ENCODE peak calls at places on chromosomes 16 and 17, in ten cellular contexts. Q is lower lobe of right lung; C is lower leg skin; U is prostate gland; Y is upper lobe of right lung; W is CD8-positive, alpha-beta memory T cell; A is iPS DF 6.9; H is HepG2; J is dorsolateral prefrontal cortex; M is cardiac fibroblast. I is an unnamed sample.

GRCh38 chr16:48971571-48972071 is 310.0 kb downstream of the CBLN1 start:
- DNase-seq in Y (no peak), C (peak; percentile 80), A (no peak), W (no peak), J (no peak), U (no peak), H (no peak), M (no peak), Q (no peak), I (no peak)

GRCh38 chr16:48955791-48956190 is 325.8 kb downstream of the CBLN1 start:
- DNase-seq in M (no peak), Y (no peak), C (no peak), H (no peak), W (no peak), Q (no peak), J (no peak), A (no peak), U (no peak), I (no peak)

GRCh38 chr16:16150117-16150877 is 73.0 kb downstream of the ABCC6 start:
- DNase-seq in H (no peak), A (no peak), U (peak; percentile 18), W (no peak), C (no peak), J (peak; percentile 76), Q (no peak), Y (no peak), M (peak; percentile 92), I (peak; percentile 46)

GRCh38 chr16:1645914-1646525 is 32.1 kb upstream of the JPT2 start:
- DNase-seq in H (peak; percentile 15), C (no peak), Q (no peak), M (no peak), A (no peak), Y (no peak), J (no peak), U (peak; percentile 77), W (no peak), I (no peak)

GRCh38 chr16:86609115-86609514 is 30.8 kb downstream of the FOXL1 start:
- DNase-seq in M (peak; percentile 79), Q (no peak), W (no peak), A (no peak), J (no peak), H (no peak), Y (no peak), C (peak; percentile 18), U (no peak), I (peak; percentile 86)

GRCh38 chr17:14389656-14390055 is 88.8 kb downstream of the HS3ST3B1 start:
- DNase-seq in Y (no peak), U (no peak), C (no peak), H (no peak), A (no peak), Q (no peak), J (no peak), M (no peak), W (no peak), I (no peak)

GRCh38 chr16:10428433-10429168 is 42.7 kb downstream of the ATF7IP2 start:
- DNase-seq in M (no peak), H (no peak), A (no peak), J (no peak), C (no peak), Y (no peak), Q (no peak), U (no peak), W (no peak), I (no peak)

GRCh38 chr16:65487231-65487630 is 365.4 kb upstream of the CDH11 start:
- DNase-seq in U (no peak), H (no peak), Y (no peak), Q (no peak), W (no peak), C (no peak), A (no peak), J (no peak), M (no peak), I (no peak)

GRCh38 chr17:30360396-30360795 is 18.3 kb upstream of the CPD start:
- DNase-seq in Y (no peak), A (no peak), Q (no peak), U (no peak), C (no peak), J (no peak), W (no peak), M (no peak), H (no peak), I (no peak)

GRCh38 chr17:32609085-32609484 is 122.3 kb downstream of the CDK5R1 start:
- DNase-seq in W (peak; percentile 70), J (no peak), C (no peak), A (no peak), Q (peak; percentile 68), H (peak; percentile 6), U (peak; percentile 59), Y (peak; percentile 72), M (no peak), I (no peak)

GRCh38 chr16:85430523-85431381 is 182.4 kb upstream of the GSE1 start:
- DNase-seq in C (no peak), J (peak; percentile 17), W (no peak), U (no peak), H (no peak), Y (peak; percentile 65), A (no peak), M (no peak), Q (peak; percentile 48), I (no peak)

GRCh38 chr16:81647527-81647926 is 131.6 kb upstream of the PLCG2 start:
- DNase-seq in A (no peak), J (no peak), U (no peak), C (no peak), M (no peak), Q (no peak), W (no peak), Y (no peak), H (no peak), I (no peak)

GRCh38 chr16:72763927-72764628 is 283.9 kb downstream of the ZFHX3 start:
- DNase-seq in H (no peak), M (no peak), Q (no peak), U (no peak), A (no peak), Y (no peak), W (no peak), J (no peak), C (no peak), I (no peak)

GRCh38 chr17:4856937-4857314 is 23.8 kb downstream of the MINK1 start:
- DNase-seq in Y (no peak), Q (no peak), C (no peak), M (no peak), W (no peak), H (no peak), J (peak; percentile 61), U (no peak), A (no peak), I (no peak)

GRCh38 chr16:67137605-67138004 is 13.2 kb downstream of the B3GNT9 start:
- DNase-seq in J (no peak), A (no peak), Q (no peak), M (peak; percentile 68), C (no peak), Y (no peak), U (no peak), H (no peak), W (no peak), I (no peak)

GRCh38 chr16:49637933-49638695 is 217.8 kb downstream of the ZNF423 start:
- DNase-seq in W (no peak), H (no peak), C (no peak), J (no peak), A (no peak), U (no peak), M (no peak), Q (no peak), Y (no peak), I (no peak)

GRCh38 chr17:15998031-15998574 is 1.4 kb downstream of the ZSWIM7 start:
- DNase-seq in Y (no peak), C (no peak), Q (no peak), W (no peak), H (no peak), M (peak; percentile 39), U (no peak), J (no peak), A (no peak), I (no peak)

GRCh38 chr16:58652741-58653140 is 23.1 kb upstream of the CNOT1 start:
- DNase-seq in U (no peak), C (no peak), H (peak; percentile 57), W (no peak), Y (no peak), M (peak; percentile 42), Q (no peak), J (no peak), A (peak; percentile 87), I (no peak)

DNA sequence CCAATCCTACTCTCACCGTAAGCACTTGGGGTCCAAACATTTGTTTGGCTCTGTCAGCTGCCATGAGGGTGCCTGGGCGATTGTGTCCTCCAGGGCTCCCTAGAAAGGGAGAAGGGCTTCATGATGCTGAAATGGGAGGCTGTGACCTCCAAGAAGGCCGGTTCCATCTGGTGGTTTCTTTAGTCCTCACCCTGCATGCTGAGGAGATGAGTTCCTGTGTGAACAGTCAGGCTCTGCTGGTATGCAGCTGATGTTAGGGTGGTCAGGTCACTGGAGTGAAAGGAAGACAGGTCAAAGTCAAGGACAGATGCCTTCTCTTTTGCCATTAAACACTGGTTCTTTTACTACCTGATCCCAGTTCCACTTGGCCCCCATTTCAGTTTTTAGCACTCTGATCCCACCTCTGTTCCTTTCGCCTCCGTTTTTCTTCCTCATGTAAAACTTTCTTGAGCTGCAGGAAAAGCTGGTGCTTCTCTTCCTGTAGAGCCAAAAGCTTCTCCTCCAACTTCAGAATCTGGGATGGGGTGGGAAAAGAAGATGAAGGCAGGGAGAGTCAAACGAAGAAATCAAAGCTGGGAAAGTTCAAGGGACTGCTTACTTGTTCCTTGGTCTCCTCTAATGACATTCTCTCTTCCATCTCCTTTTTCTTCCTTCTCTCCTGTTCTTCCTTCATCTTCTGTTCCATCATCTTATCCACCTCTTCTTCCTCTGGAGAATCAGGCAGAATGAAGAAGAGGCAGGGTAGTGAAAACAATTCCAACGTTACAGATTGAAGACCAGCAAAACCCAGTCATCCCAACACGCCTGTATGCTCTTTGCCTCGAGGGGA is 1.1 kb downstream of the GPS2 start:
- DNase-seq in J (no peak), W (no peak), C (no peak), M (no peak), Q (no peak), Y (no peak), U (no peak), H (no peak), A (no peak), I (no peak)
- H3K4me3 ChIP-seq in J (peak overlapping the region; percentile 89), W (peak overlapping the region; percentile 66), C (peak overlapping the region; percentile 67), M (peak overlapping the region; percentile 91), Q (peak overlapping the region; percentile 92), Y (peak overlapping the region; percentile 90), U (peak overlapping the region; percentile 88), H (peak overlapping the region; percentile 89), A (peak overlapping the region; percentile 72), I (peak overlapping the region; percentile 87)

GRCh38 chr17:17751489-17751995 is 70.3 kb downstream of the RAI1 start:
- DNase-seq in W (no peak), A (no peak), H (no peak), Y (no peak), M (no peak), C (no peak), J (no peak), Q (no peak), U (no peak), I (no peak)
- H3K4me3 ChIP-seq in W (peak overlapping the region; percentile 73), A (no peak overlapping the region), H (no peak overlapping the region), Y (peak overlapping the region; percentile 51), M (no peak overlapping the region), C (no peak overlapping the region), J (peak overlapping the region; percentile 57), Q (peak overlapping the region; percentile 57), U (peak overlapping the region; percentile 35), I (peak overlapping the region; percentile 20)

GRCh38 chr16:53433509-53433908 is 762 bp upstream of the RBL2 start:
- DNase-seq in H (no peak), A (no peak), M (peak; percentile 4), J (no peak), Q (no peak), W (no peak), U (peak; percentile 46), Y (peak; percentile 69), C (no peak), I (no peak)
- H3K4me3 ChIP-seq in H (peak overlapping the region; percentile 93), A (no peak overlapping the region), M (no peak overlapping the region), J (peak overlapping the region; percentile 100), Q (peak overlapping the region; percentile 98), W (peak overlapping the region; percentile 98), U (peak overlapping the region; percentile 84), Y (peak overlapping the region; percentile 98), C (no peak overlapping the region), I (no peak overlapping the region)

GRCh38 chr17:44779211-44780025 is 20.6 kb downstream of the ADAM11 start:
- DNase-seq in A (no peak), Y (peak; percentile 87), C (peak; percentile 94), U (peak; percentile 63), H (peak; percentile 66), J (peak; percentile 81), M (peak; percentile 74), Q (peak; percentile 84), W (peak; percentile 76), I (peak; percentile 36)
- H3K4me3 ChIP-seq in A (peak overlapping the region; percentile 39), Y (peak overlapping the region; percentile 35), C (no peak overlapping the region), U (peak overlapping the region; percentile 33), H (peak overlapping the region; percentile 50), J (peak overlapping the region; percentile 60), M (peak overlapping the region; percentile 53), Q (peak overlapping the region; percentile 48), W (peak overlapping the region; percentile 70), I (peak overlapping the region; percentile 41)

I was measured in astrocyte of the cerebellum.